ENCODE peak calls at places on chromosomes 1 and 21, in four cellular contexts. O is lower lobe of right lung, W is brain microvascular endothelial cell, K is A549. H is an unnamed sample.

GRCh38 chr21:17414766-17415165 is 98.1 kb upstream of the CXADR start:
- DNase-seq in O (no peak), W (no peak), K (no peak), H (no peak)

GRCh38 chr1:154861607-154862094 is 8.4 kb downstream of the KCNN3 start:
- DNase-seq in O (no peak), W (peak), K (no peak), H (no peak)

GRCh38 chr1:214136336-214136735 is 144.6 kb upstream of the SMYD2 start:
- DNase-seq in O (no peak), W (no peak), K (no peak), H (no peak)

GRCh38 chr1:217574265-217574949 is 56.5 kb downstream of the GPATCH2 start:
- DNase-seq in O (no peak), W (no peak), K (no peak), H (no peak)

GRCh38 chr1:101137144-101138126 is 99.4 kb upstream of the S1PR1 start:
- DNase-seq in O (no peak), W (peak), K (no peak), H (no peak)

GRCh38 chr1:15761729-15762128 is 3.1 kb downstream of the FBLIM1 start:
- DNase-seq in O (no peak), W (no peak), K (no peak), H (no peak)

GRCh38 chr1:56547977-56548376 is 31.4 kb downstream of the PLPP3 start:
- DNase-seq in O (no peak), W (no peak), K (no peak), H (no peak)

GRCh38 chr1:119275145-119275929 is 93.2 kb upstream of the HAO2 start:
- DNase-seq in O (no peak), W (peak), K (peak), H (no peak)

GRCh38 chr1:8201331-8201861 is 116.5 kb upstream of the SLC45A1 start:
- DNase-seq in O (no peak), W (no peak), K (peak), H (peak)

GRCh38 chr1:94092210-94092613 is 28.7 kb downstream of the ABCA4 start:
- DNase-seq in O (no peak), W (peak), K (no peak), H (no peak)

DNA sequence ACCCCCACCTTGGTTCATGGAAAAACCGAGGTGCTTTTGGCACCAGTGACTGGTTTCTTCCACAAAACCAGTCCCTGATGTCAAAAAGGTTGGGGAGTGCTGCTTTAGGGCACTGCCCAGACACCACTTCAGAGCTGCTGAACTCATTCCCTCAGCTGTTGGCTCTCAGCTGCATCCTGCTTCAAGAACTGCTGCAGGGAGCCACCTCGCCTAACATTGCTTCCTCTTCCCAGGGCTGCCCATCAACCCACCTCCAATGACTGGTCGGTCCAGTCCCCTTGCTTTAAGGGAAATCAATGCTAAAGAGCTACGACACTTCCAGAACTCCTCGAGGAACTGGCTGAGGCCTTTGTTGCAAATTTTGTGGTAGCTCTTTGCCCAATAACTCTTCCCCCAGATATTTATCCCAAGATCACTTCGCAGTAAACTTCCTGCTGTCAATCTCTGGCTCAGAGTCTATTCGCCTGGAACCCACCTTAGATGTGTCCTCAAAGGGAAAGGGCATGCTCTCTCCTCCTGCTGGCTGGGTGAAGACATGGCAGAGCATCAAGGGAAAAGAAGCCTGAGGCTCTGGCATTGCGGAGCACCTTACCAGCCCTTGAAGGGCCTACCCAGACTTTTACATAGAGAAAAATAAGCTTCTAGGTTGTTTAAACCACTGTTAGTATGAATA is 29.0 kb downstream of the C1orf52 start:
- DNase-seq in O (no peak), W (no peak), K (peak), H (no peak)
- TF ChIP-seq CTCF in O (no peak), W (peak), K (no peak), H (peak)

DNA sequence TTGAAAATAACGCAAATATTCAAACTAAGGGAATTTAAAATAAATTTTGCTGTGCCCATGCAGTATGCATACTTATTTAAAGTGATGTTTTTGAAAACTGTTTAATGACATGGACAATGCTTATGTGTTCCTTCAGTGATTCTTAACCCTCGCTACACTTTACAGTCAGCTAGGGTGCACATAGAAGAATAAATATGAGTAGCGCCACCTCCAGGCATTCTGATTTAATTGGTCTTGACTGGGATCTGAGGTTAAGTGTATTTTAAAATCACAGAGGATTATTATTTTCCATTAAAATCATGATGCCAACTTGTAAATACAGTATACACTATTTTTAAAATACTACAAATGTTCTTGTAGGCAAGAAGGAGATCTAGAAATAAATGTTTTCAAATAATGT is 373.5 kb upstream of the ADGRL4 start:
- DNase-seq in O (no peak), W (no peak), K (peak), H (no peak)
- TF ChIP-seq CTCF in O (no peak), W (no peak), K (no peak), H (no peak)

DNA sequence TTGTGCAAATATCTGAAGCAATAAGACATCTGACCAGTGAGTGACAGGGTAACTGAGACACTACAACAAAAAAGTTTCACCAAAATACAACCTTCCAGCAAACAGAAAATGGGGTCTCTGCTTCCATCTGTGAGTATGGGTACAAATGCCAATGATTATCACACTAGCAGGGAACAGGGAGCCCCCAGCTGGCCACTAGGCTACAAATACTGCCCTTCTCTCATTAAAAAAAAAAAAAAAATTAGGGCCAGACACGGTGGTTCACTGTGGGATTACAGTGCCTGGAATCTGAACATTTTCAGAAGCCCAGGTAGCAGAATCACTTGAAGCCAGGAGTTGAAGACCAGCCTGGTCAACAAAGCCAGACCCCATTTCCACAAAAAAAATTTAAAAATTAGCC is 48.4 kb upstream of the EDARADD start:
- DNase-seq in O (no peak), W (peak), K (peak), H (no peak)
- TF ChIP-seq CTCF in O (no peak), W (peak), K (peak), H (peak)

DNA sequence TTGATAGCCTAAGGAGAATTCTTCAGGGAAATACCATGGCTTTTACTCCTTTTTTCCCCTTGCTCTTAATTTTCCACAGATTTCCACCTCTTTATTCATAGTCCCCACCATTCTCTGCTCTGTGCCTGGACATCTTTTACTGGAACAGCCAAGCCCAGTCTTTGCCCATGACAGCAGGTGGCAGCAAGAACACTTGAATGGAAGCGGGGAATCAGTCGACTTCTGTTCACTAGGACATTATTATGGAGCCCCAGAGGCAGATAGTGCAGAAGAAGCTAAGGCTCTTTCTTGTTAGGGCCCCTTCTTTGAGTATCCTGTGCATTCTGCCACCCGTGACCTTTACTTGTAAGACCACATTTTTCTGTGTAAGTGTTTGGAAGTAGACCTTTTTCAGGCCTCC is 6.3 kb downstream of the OR14I1 start:
- DNase-seq in O (no peak), W (no peak), K (peak), H (no peak)
- TF ChIP-seq CTCF in O (peak), W (no peak), K (peak), H (no peak)

GRCh38 chr21:45383111-45383614 is 21.8 kb upstream of the COL18A1 start:
- DNase-seq in O (peak), W (no peak), K (no peak), H (peak)

GRCh38 chr21:45382698-45383000 is 22.3 kb upstream of the COL18A1 start:
- DNase-seq in O (peak), W (no peak), K (no peak), H (peak)

GRCh38 chr21:45381865-45382697 is 22.9 kb upstream of the COL18A1 start:
- DNase-seq in O (peak), W (no peak), K (no peak), H (peak)

GRCh38 chr21:45384656-45385548 is 20.1 kb upstream of the COL18A1 start:
- DNase-seq in O (peak), W (no peak), K (no peak), H (peak)

GRCh38 chr21:45383615-45384201 is 21.3 kb upstream of the COL18A1 start:
- DNase-seq in O (peak), W (no peak), K (no peak), H (peak)
- TF ChIP-seq CTCF in O (no peak), W (no peak), K (no peak), H (no peak)

DNA sequence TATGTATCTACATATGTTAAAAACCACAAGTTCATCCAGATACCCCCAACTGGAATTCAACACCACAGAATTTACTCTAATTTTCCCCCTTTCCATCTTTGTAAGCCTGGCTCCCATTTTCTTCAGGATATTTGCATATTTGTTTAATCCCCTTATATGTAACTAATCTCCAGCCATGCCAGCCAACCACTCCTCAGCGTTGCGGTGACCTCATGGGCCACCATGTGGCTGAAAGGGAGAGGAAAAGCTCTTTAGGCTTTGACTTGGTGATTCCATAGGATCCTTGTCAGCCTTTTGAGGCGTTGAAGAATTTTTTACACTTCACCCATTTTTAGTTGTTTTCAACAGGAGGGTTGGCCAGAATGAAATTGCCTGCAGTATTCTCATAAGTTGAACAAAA is 10.0 kb downstream of the CLDN19 start:
- DNase-seq in O (no peak), W (no peak), K (no peak), H (no peak)
- TF ChIP-seq CTCF in O (no peak), W (peak), K (no peak), H (no peak)

GRCh38 chr1:53541761-53542550 is 82.8 kb downstream of the DMRTB1 start:
- DNase-seq in O (peak), W (peak), K (peak), H (peak)
- TF ChIP-seq CTCF in O (no peak), W (peak), K (peak), H (peak)

GRCh38 chr1:227792216-227793078 is 23.0 kb upstream of the PRSS38 start:
- DNase-seq in O (no peak), W (no peak), K (no peak), H (no peak)
- TF ChIP-seq CTCF in O (no peak), W (peak), K (no peak), H (peak)

H was measured in chondrocyte.